ENCODE peak calls at places on chromosome 22, in ten cellular contexts. One of them, this sample, is unnamed.

GRCh38 chr22:37169947-37170688 is 17.9 kb downstream of the C1QTNF6 start:
- DNase-seq in ovary: no peak
- DNase-seq in suprapubic skin: peak
- DNase-seq in pancreas: no peak
- DNase-seq in AG04449: no peak
- DNase-seq in Caco-2: peak
- DNase-seq in Calu3: no peak
- DNase-seq in Peyer's patch: peak
- DNase-seq in choroid plexus epithelial cell: no peak
- DNase-seq in lung: no peak
- DNase-seq in this sample: peak

GRCh38 chr22:25754527-25755202 is 12.7 kb downstream of the MYO18B start:
- DNase-seq in ovary: no peak
- DNase-seq in suprapubic skin: no peak
- DNase-seq in pancreas: no peak
- DNase-seq in AG04449: no peak
- DNase-seq in Caco-2: no peak
- DNase-seq in Calu3: no peak
- DNase-seq in Peyer's patch: no peak
- DNase-seq in choroid plexus epithelial cell: peak
- DNase-seq in lung: no peak
- DNase-seq in this sample: no peak

GRCh38 chr22:22458387-22458786 is 50.2 kb downstream of the ZNF280B start:
- DNase-seq in ovary: no peak
- DNase-seq in suprapubic skin: no peak
- DNase-seq in pancreas: no peak
- DNase-seq in AG04449: no peak
- DNase-seq in Caco-2: no peak
- DNase-seq in Calu3: no peak
- DNase-seq in Peyer's patch: no peak
- DNase-seq in choroid plexus epithelial cell: no peak
- DNase-seq in lung: no peak
- DNase-seq in this sample: no peak

GRCh38 chr22:43243275-43243768 is 56.4 kb upstream of the TTLL12 start:
- DNase-seq in ovary: no peak
- DNase-seq in suprapubic skin: no peak
- DNase-seq in pancreas: no peak
- DNase-seq in AG04449: no peak
- DNase-seq in Caco-2: no peak
- DNase-seq in Calu3: no peak
- DNase-seq in Peyer's patch: no peak
- DNase-seq in choroid plexus epithelial cell: no peak
- DNase-seq in lung: no peak
- DNase-seq in this sample: no peak

GRCh38 chr22:40411506-40411861 is 41.1 kb downstream of the SGSM3 start:
- DNase-seq in ovary: no peak
- DNase-seq in suprapubic skin: peak
- DNase-seq in pancreas: no peak
- DNase-seq in AG04449: no peak
- DNase-seq in Caco-2: no peak
- DNase-seq in Calu3: no peak
- DNase-seq in Peyer's patch: no peak
- DNase-seq in choroid plexus epithelial cell: no peak
- DNase-seq in lung: no peak
- DNase-seq in this sample: no peak

GRCh38 chr22:29947410-29948387 is 64.7 kb downstream of the MTMR3 start:
- DNase-seq in ovary: no peak
- DNase-seq in suprapubic skin: no peak
- DNase-seq in pancreas: no peak
- DNase-seq in AG04449: no peak
- DNase-seq in Caco-2: no peak
- DNase-seq in Calu3: no peak
- DNase-seq in Peyer's patch: no peak
- DNase-seq in choroid plexus epithelial cell: peak
- DNase-seq in lung: no peak
- DNase-seq in this sample: no peak

GRCh38 chr22:47767403-47767802 is 1005.0 kb downstream of the TBC1D22A start:
- DNase-seq in ovary: no peak
- DNase-seq in suprapubic skin: no peak
- DNase-seq in pancreas: no peak
- DNase-seq in AG04449: no peak
- DNase-seq in Caco-2: no peak
- DNase-seq in Calu3: no peak
- DNase-seq in Peyer's patch: no peak
- DNase-seq in choroid plexus epithelial cell: no peak
- DNase-seq in lung: no peak
- DNase-seq in this sample: no peak

GRCh38 chr22:32900856-32901255 is 99.4 kb downstream of the TIMP3 start:
- DNase-seq in ovary: no peak
- DNase-seq in suprapubic skin: no peak
- DNase-seq in pancreas: no peak
- DNase-seq in AG04449: no peak
- DNase-seq in Caco-2: no peak
- DNase-seq in Calu3: no peak
- DNase-seq in Peyer's patch: no peak
- DNase-seq in choroid plexus epithelial cell: no peak
- DNase-seq in lung: no peak
- DNase-seq in this sample: no peak

GRCh38 chr22:24578355-24579241 is 14.3 kb downstream of the LRRC75B start:
- DNase-seq in ovary: no peak
- DNase-seq in suprapubic skin: no peak
- DNase-seq in pancreas: no peak
- DNase-seq in AG04449: no peak
- DNase-seq in Caco-2: peak
- DNase-seq in Calu3: no peak
- DNase-seq in Peyer's patch: no peak
- DNase-seq in choroid plexus epithelial cell: no peak
- DNase-seq in lung: no peak
- DNase-seq in this sample: no peak

GRCh38 chr22:32620992-32621391 is 146.4 kb downstream of the FBXO7 start:
- DNase-seq in ovary: no peak
- DNase-seq in suprapubic skin: no peak
- DNase-seq in pancreas: no peak
- DNase-seq in AG04449: no peak
- DNase-seq in Caco-2: no peak
- DNase-seq in Calu3: no peak
- DNase-seq in Peyer's patch: no peak
- DNase-seq in choroid plexus epithelial cell: no peak
- DNase-seq in lung: no peak
- DNase-seq in this sample: no peak

GRCh38 chr22:37175414-37176144 is 12.5 kb downstream of the C1QTNF6 start:
- DNase-seq in ovary: no peak
- DNase-seq in suprapubic skin: peak
- DNase-seq in pancreas: no peak
- DNase-seq in AG04449: no peak
- DNase-seq in Caco-2: peak
- DNase-seq in Calu3: no peak
- DNase-seq in Peyer's patch: peak
- DNase-seq in choroid plexus epithelial cell: no peak
- DNase-seq in lung: no peak
- DNase-seq in this sample: peak

GRCh38 chr22:17769716-17770082 is 4.6 kb downstream of the BID start:
- DNase-seq in ovary: no peak
- DNase-seq in suprapubic skin: no peak
- DNase-seq in pancreas: no peak
- DNase-seq in AG04449: no peak
- DNase-seq in Caco-2: no peak
- DNase-seq in Calu3: no peak
- DNase-seq in Peyer's patch: peak
- DNase-seq in choroid plexus epithelial cell: no peak
- DNase-seq in lung: no peak
- DNase-seq in this sample: no peak

GRCh38 chr22:40764743-40765441 is 54.3 kb downstream of the SLC25A17 start:
- DNase-seq in ovary: no peak
- DNase-seq in suprapubic skin: no peak
- DNase-seq in pancreas: no peak
- DNase-seq in AG04449: no peak
- DNase-seq in Caco-2: no peak
- DNase-seq in Calu3: no peak
- DNase-seq in Peyer's patch: no peak
- DNase-seq in choroid plexus epithelial cell: peak
- DNase-seq in lung: no peak
- DNase-seq in this sample: no peak

GRCh38 chr22:27656970-27657369 is 144.6 kb downstream of the MN1 start:
- DNase-seq in ovary: no peak
- DNase-seq in suprapubic skin: no peak
- DNase-seq in pancreas: no peak
- DNase-seq in AG04449: no peak
- DNase-seq in Caco-2: no peak
- DNase-seq in Calu3: no peak
- DNase-seq in Peyer's patch: no peak
- DNase-seq in choroid plexus epithelial cell: no peak
- DNase-seq in lung: no peak
- DNase-seq in this sample: no peak
- TF ChIP-seq CTCF in ovary: no peak
- TF ChIP-seq CTCF in suprapubic skin: no peak
- TF ChIP-seq CTCF in pancreas: no peak
- TF ChIP-seq CTCF in AG04449: no peak
- TF ChIP-seq CTCF in Caco-2: no peak
- TF ChIP-seq CTCF in Calu3: no peak
- TF ChIP-seq CTCF in Peyer's patch: no peak
- TF ChIP-seq CTCF in choroid plexus epithelial cell: no peak
- TF ChIP-seq CTCF in lung: no peak
- TF ChIP-seq CTCF in this sample: no peak

DNA sequence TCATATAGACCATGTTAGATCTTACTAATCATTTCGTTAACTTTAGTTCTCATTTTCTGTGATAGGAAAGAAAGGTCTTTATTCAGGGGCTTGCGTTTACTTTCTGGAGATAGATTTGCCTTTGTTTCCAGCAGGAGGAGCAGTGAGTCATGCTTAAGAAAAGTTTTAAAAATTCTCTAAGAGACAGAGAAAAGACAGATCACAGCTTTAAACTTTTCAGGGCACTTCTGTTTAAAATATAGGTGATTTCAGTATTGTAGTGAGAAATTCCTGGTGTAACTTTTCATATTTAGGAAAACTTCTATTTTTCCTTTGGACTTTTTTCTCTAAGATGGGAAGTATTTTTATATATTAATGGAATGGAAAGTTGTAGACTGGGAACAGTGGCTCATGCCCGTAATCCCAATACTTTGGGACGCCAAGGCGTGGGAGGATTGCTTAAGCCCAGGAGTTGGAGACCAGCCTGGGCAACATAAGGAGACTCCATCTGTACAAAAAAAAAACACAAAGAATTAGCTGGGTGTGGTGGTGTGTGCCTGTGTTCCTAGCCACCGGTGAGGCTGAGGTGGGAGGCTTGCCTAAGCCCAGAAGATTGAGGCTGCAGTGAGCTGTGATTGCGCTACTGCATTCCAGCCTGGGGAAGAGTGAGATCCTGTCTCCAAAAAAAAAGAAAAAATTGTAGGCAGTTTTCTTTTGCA is 60.3 kb downstream of the ATXN10 start:
- DNase-seq in ovary: no peak
- DNase-seq in suprapubic skin: no peak
- DNase-seq in pancreas: no peak
- DNase-seq in AG04449: no peak
- DNase-seq in Caco-2: no peak
- DNase-seq in Calu3: no peak
- DNase-seq in Peyer's patch: no peak
- DNase-seq in choroid plexus epithelial cell: peak
- DNase-seq in lung: no peak
- DNase-seq in this sample: no peak
- TF ChIP-seq CTCF in ovary: no peak
- TF ChIP-seq CTCF in suprapubic skin: no peak
- TF ChIP-seq CTCF in pancreas: no peak
- TF ChIP-seq CTCF in AG04449: no peak
- TF ChIP-seq CTCF in Caco-2: peak
- TF ChIP-seq CTCF in Calu3: peak
- TF ChIP-seq CTCF in Peyer's patch: no peak
- TF ChIP-seq CTCF in choroid plexus epithelial cell: peak
- TF ChIP-seq CTCF in lung: no peak
- TF ChIP-seq CTCF in this sample: no peak

GRCh38 chr22:35380537-35381423 is at the start of gene HMOX1:
- DNase-seq in ovary: peak
- DNase-seq in suprapubic skin: peak
- DNase-seq in pancreas: peak
- DNase-seq in AG04449: peak
- DNase-seq in Caco-2: peak
- DNase-seq in Calu3: peak
- DNase-seq in Peyer's patch: peak
- DNase-seq in choroid plexus epithelial cell: peak
- DNase-seq in lung: peak
- DNase-seq in this sample: peak
- TF ChIP-seq CTCF in ovary: no peak
- TF ChIP-seq CTCF in suprapubic skin: no peak
- TF ChIP-seq CTCF in pancreas: no peak
- TF ChIP-seq CTCF in AG04449: peak
- TF ChIP-seq CTCF in Caco-2: no peak
- TF ChIP-seq CTCF in Calu3: no peak
- TF ChIP-seq CTCF in Peyer's patch: no peak
- TF ChIP-seq CTCF in choroid plexus epithelial cell: no peak
- TF ChIP-seq CTCF in lung: no peak
- TF ChIP-seq CTCF in this sample: no peak

DNA sequence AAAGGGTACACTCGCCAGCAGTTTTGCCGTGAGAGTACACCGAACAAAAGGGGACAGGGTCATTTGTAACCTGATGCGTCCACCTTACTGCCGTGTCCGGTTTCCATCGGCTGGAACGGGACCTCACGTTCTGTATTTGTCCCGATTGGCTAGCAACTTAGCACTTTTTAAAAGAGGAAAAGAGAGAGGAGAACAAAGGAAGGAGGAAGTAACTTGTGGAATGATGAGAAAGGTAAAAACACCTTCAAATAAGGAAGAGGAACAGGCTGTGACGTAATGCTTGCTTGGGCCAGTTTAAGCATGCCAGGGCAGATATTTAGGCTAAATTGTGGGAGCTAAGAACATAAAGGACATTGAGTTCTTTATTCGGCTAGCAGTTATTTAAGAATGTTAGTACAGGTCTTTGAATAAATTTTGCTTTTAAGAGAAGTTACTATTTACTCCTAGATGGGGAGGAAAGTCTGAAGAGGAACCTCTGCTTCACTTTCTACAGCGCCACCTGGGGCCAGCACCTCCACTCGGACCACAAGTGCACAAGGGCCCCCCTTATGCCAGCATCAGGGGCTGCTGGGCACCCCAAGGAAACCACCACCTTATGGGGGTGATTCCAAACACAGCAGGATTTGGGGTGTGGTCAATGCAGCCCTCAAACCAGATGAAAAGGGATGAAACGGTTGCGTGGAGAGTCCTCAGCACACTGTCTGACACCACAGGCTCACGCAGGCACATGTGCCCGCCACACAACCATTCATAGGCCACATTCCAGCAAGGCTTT is 5.8 kb downstream of the ARSA start:
- DNase-seq in ovary: no peak
- DNase-seq in suprapubic skin: peak
- DNase-seq in pancreas: no peak
- DNase-seq in AG04449: no peak
- DNase-seq in Caco-2: no peak
- DNase-seq in Calu3: peak
- DNase-seq in Peyer's patch: peak
- DNase-seq in choroid plexus epithelial cell: no peak
- DNase-seq in lung: no peak
- DNase-seq in this sample: no peak
- TF ChIP-seq CTCF in ovary: no peak
- TF ChIP-seq CTCF in suprapubic skin: no peak
- TF ChIP-seq CTCF in pancreas: no peak
- TF ChIP-seq CTCF in AG04449: peak
- TF ChIP-seq CTCF in Caco-2: no peak
- TF ChIP-seq CTCF in Calu3: peak
- TF ChIP-seq CTCF in Peyer's patch: peak
- TF ChIP-seq CTCF in choroid plexus epithelial cell: peak
- TF ChIP-seq CTCF in lung: no peak
- TF ChIP-seq CTCF in this sample: no peak

GRCh38 chr22:49566693-49567092 is 261.0 kb downstream of the BRD1 start:
- DNase-seq in ovary: no peak
- DNase-seq in suprapubic skin: no peak
- DNase-seq in pancreas: no peak
- DNase-seq in AG04449: no peak
- DNase-seq in Caco-2: peak
- DNase-seq in Calu3: no peak
- DNase-seq in Peyer's patch: peak
- DNase-seq in choroid plexus epithelial cell: no peak
- DNase-seq in lung: no peak
- DNase-seq in this sample: no peak
- TF ChIP-seq CTCF in ovary: no peak
- TF ChIP-seq CTCF in suprapubic skin: no peak
- TF ChIP-seq CTCF in pancreas: no peak
- TF ChIP-seq CTCF in AG04449: no peak
- TF ChIP-seq CTCF in Caco-2: no peak
- TF ChIP-seq CTCF in Calu3: no peak
- TF ChIP-seq CTCF in Peyer's patch: no peak
- TF ChIP-seq CTCF in choroid plexus epithelial cell: no peak
- TF ChIP-seq CTCF in lung: no peak
- TF ChIP-seq CTCF in this sample: no peak

This sample was measured in glutamatergic neuron.